ENCODE peak calls at places on chromosomes 4 and X, in six cellular contexts. Y is T follicular helper cell; X is T-cell; H is left ventricle myocardium inferior; F is CD4-positive, alpha-beta T cell; V is nephron progenitor cell. N is an unnamed sample.

GRCh38 chrX:20789103-20789502 is 522.4 kb upstream of the RPS6KA3 start:
- DNase-seq in F (no peak), Y (no peak), X (no peak), H (no peak), V (no peak), N (no peak)

GRCh38 chr4:77593101-77593500 is 12.5 kb upstream of the CXCL13 start:
- DNase-seq in F (no peak), V (no peak), X (no peak), H (no peak), Y (no peak), N (no peak)

GRCh38 chr4:138405439-138405838 is 163.3 kb upstream of the SLC7A11 start:
- DNase-seq in F (no peak), Y (no peak), V (no peak), H (no peak), X (no peak), N (no peak)

GRCh38 chrX:111006119-111006518 is 89.9 kb upstream of the PAK3 start:
- DNase-seq in Y (no peak), H (no peak), X (no peak), V (no peak), F (no peak), N (no peak)

GRCh38 chr4:99403380-99404194 is 31.6 kb downstream of the ADH7 start:
- DNase-seq in X (no peak), V (no peak), Y (no peak), F (no peak), H (no peak), N (no peak)

GRCh38 chr4:93139118-93139517 is 689.4 kb upstream of the ATOH1 start:
- DNase-seq in V (no peak), F (no peak), H (no peak), Y (no peak), X (no peak), N (no peak)

GRCh38 chrX:118530537-118530936 is 34.9 kb downstream of the DOCK11 start:
- DNase-seq in H (no peak), V (no peak), Y (no peak), X (no peak), F (no peak), N (no peak)

GRCh38 chr4:7806080-7806630 is 133.5 kb downstream of the AFAP1 start:
- DNase-seq in H (peak; percentile 88), F (no peak), X (no peak), V (peak; percentile 34), Y (no peak), N (no peak)

GRCh38 chr4:168615294-168615693 is 118.4 kb downstream of the PALLD start:
- DNase-seq in H (no peak), V (no peak), F (no peak), Y (no peak), X (no peak), N (no peak)

GRCh38 chr4:186852078-186852420 is 128.4 kb upstream of the FAT1 start:
- DNase-seq in X (no peak), V (no peak), Y (no peak), F (no peak), H (no peak), N (no peak)

GRCh38 chr4:165971941-165972340 is 98.9 kb downstream of the TLL1 start:
- DNase-seq in H (no peak), F (no peak), V (no peak), Y (no peak), X (no peak), N (no peak)

GRCh38 chr4:182085051-182085480 is 158.1 kb upstream of the TENM3 start:
- DNase-seq in F (no peak), Y (no peak), V (no peak), X (no peak), H (no peak), N (no peak)

GRCh38 chr4:175330236-175330635 is 412.1 kb downstream of the ADAM29 start:
- DNase-seq in X (no peak), H (no peak), Y (no peak), F (no peak), V (no peak), N (no peak)

GRCh38 chr4:8831221-8832129 is 40.2 kb downstream of the HMX1 start:
- DNase-seq in X (no peak), V (no peak), H (no peak), Y (no peak), F (no peak), N (no peak)

GRCh38 chrX:49292400-49293362 is 10.8 kb upstream of the GAGE10 start:
- DNase-seq in Y (no peak), F (no peak), X (no peak), V (no peak), H (no peak), N (no peak)

GRCh38 chr4:113389160-113389559 is 339.7 kb downstream of the ANK2 start:
- DNase-seq in H (no peak), V (no peak), F (no peak), X (no peak), Y (no peak), N (no peak)

GRCh38 chr4:94500696-94501095 is 49.0 kb downstream of the PDLIM5 start:
- DNase-seq in V (no peak), H (peak; percentile 35), Y (no peak), X (no peak), F (no peak), N (no peak)

GRCh38 chr4:136241221-136241986 is 1290.9 kb downstream of the PCDH18 start:
- DNase-seq in F (no peak), V (no peak), X (no peak), H (no peak), Y (no peak), N (no peak)

GRCh38 chrX:24513416-24513815 is 48.3 kb downstream of the PDK3 start:
- DNase-seq in H (no peak), Y (no peak), V (no peak), F (no peak), X (no peak), N (no peak)

GRCh38 chr4:17816142-17816541 is 5.4 kb downstream of the NCAPG start:
- DNase-seq in V (no peak), F (no peak), X (no peak), Y (no peak), H (no peak), N (no peak)

GRCh38 chr4:47816748-47817147 is 21.1 kb downstream of the CORIN start:
- DNase-seq in H (no peak), X (no peak), V (no peak), Y (no peak), F (no peak), N (no peak)

GRCh38 chr4:145937021-145937861 is 1.4 kb downstream of the ZNF827 start:
- DNase-seq in F (peak; percentile 44), Y (peak; percentile 31), X (peak; percentile 29), V (peak; percentile 71), H (peak; percentile 67), N (peak; percentile 37)

GRCh38 chr4:82780398-82781231 is 18.0 kb downstream of the SCD5 start:
- DNase-seq in V (no peak), X (no peak), F (no peak), Y (no peak), H (peak; percentile 82), N (no peak)

GRCh38 chr4:106299977-106300376 is 16.0 kb downstream of the TBCK start:
- DNase-seq in F (no peak), Y (no peak), H (no peak), X (no peak), V (no peak), N (no peak)

N was measured in T-helper 9 cell.